ENCODE peak calls at places on chromosomes 2 and 18, in eight cellular contexts. J, A, I, U, V, M, Y and P are unnamed samples.

GRCh38 chr2:173119069-173119807 is 43.6 kb downstream of the MAP3K20 start:
- DNase-seq in I (peak), U (peak), Y (no peak), A (peak), J (no peak), M (no peak), V (no peak), P (peak)

GRCh38 chr18:21682276-21683051 is 22.1 kb downstream of the ABHD3 start:
- DNase-seq in J (no peak), M (peak), V (no peak), U (no peak), Y (peak), I (no peak), A (no peak), P (no peak)

GRCh38 chr2:58336416-58336815 is 95.3 kb upstream of the FANCL start:
- DNase-seq in U (no peak), V (no peak), M (no peak), Y (no peak), A (peak), J (no peak), I (no peak), P (no peak)

GRCh38 chr18:27619259-27619772 is 434.2 kb upstream of the CHST9 start:
- DNase-seq in V (no peak), Y (no peak), A (no peak), I (no peak), M (no peak), J (no peak), U (no peak), P (no peak)

GRCh38 chr2:195364015-195364965 is 292.7 kb upstream of the SLC39A10 start:
- DNase-seq in Y (peak), U (no peak), A (no peak), J (no peak), I (no peak), V (peak), M (peak), P (no peak)

GRCh38 chr2:52327641-52328040 is 1295.7 kb upstream of the NRXN1 start:
- DNase-seq in V (no peak), M (no peak), J (no peak), Y (no peak), A (no peak), U (no peak), I (no peak), P (no peak)

GRCh38 chr2:165239826-165240618 is 808 bp downstream of the SCN2A start:
- DNase-seq in A (no peak), J (no peak), Y (no peak), V (no peak), I (no peak), M (no peak), U (no peak), P (peak)

GRCh38 chr2:218582085-218582484 is 13.4 kb downstream of the CNOT9 start:
- DNase-seq in J (no peak), M (peak), Y (peak), U (no peak), V (peak), A (peak), I (no peak), P (no peak)

GRCh38 chr2:240564571-240565266 is 3.6 kb upstream of the RNPEPL1 start:
- DNase-seq in V (no peak), Y (peak), M (peak), U (no peak), I (no peak), A (no peak), J (no peak), P (no peak)

GRCh38 chr2:43905388-43905803 is 66.6 kb downstream of the ABCG8 start:
- DNase-seq in A (no peak), I (no peak), M (peak), J (no peak), V (no peak), Y (peak), U (no peak), P (no peak)

GRCh38 chr2:127592761-127593227 is 53.2 kb upstream of the GPR17 start:
- DNase-seq in A (no peak), Y (no peak), J (no peak), V (no peak), M (no peak), I (no peak), U (no peak), P (no peak)